ENCODE peak calls at places on chromosomes 2 and 18, in seven cellular contexts. V, R, O, M, Q, C and E are unnamed samples.

GRCh38 chr18:2223394-2223793 is 347.9 kb downstream of the METTL4 start:
- DNase-seq in R (no peak), V (no peak), C (no peak), M (no peak), Q (no peak), O (peak), E (no peak)

GRCh38 chr2:84919885-84920580 is 14.6 kb downstream of the TMSB10 start:
- DNase-seq in O (peak), Q (no peak), V (no peak), C (peak), R (peak), M (no peak), E (peak)

GRCh38 chr2:40197121-40197520 is 254.8 kb downstream of the SLC8A1 start:
- DNase-seq in O (no peak), V (no peak), C (no peak), M (no peak), R (no peak), Q (no peak), E (no peak)

GRCh38 chr18:67600181-67600631 is 83.7 kb upstream of the DSEL start:
- DNase-seq in M (no peak), O (peak), Q (no peak), C (no peak), R (no peak), V (no peak), E (no peak)

GRCh38 chr2:222806606-222807036 is 54.2 kb upstream of the ACSL3 start:
- DNase-seq in V (no peak), R (no peak), M (no peak), O (no peak), Q (no peak), C (no peak), E (no peak)

GRCh38 chr2:98180456-98180855 is 93.5 kb downstream of the VWA3B start:
- DNase-seq in Q (no peak), R (no peak), O (no peak), M (no peak), V (no peak), C (no peak), E (no peak)

GRCh38 chr2:178072383-178073301 is at the start of gene PDE11A:
- DNase-seq in V (peak), O (peak), M (peak), C (peak), Q (peak), R (no peak), E (peak)

GRCh38 chr2:111919794-111920608 is 21.6 kb downstream of the MERTK start:
- DNase-seq in Q (no peak), M (no peak), V (no peak), O (no peak), R (no peak), C (no peak), E (no peak)

GRCh38 chr2:207243601-207244000 is 77.9 kb upstream of the KLF7 start:
- DNase-seq in R (no peak), V (no peak), C (no peak), Q (no peak), M (no peak), O (no peak), E (no peak)

GRCh38 chr2:26942543-26943295 is 27.7 kb upstream of the MAPRE3 start:
- DNase-seq in M (peak), R (peak), V (peak), Q (peak), O (peak), C (no peak), E (no peak)

GRCh38 chr2:230980468-230980867 is 15.5 kb upstream of the SPATA3 start:
- DNase-seq in V (no peak), M (no peak), O (no peak), C (no peak), Q (no peak), R (no peak), E (no peak)

GRCh38 chr2:75565523-75566449 is 5.0 kb upstream of the EVA1A start:
- DNase-seq in M (no peak), Q (no peak), C (no peak), O (no peak), V (no peak), R (no peak), E (no peak)

GRCh38 chr18:2547477-2548087 is 23.7 kb downstream of the METTL4 start:
- DNase-seq in O (peak), R (peak), V (no peak), M (no peak), Q (no peak), C (no peak), E (no peak)

GRCh38 chr2:221612171-221612570 is 40.1 kb upstream of the EPHA4 start:
- DNase-seq in O (no peak), R (no peak), V (no peak), C (no peak), Q (no peak), M (no peak), E (no peak)

GRCh38 chr18:23053756-23054457 is 81.4 kb upstream of the CABLES1 start:
- DNase-seq in Q (no peak), C (no peak), V (peak), O (peak), M (peak), R (no peak), E (no peak)

GRCh38 chr18:12921178-12921577 is 26.6 kb upstream of the SEH1L start:
- DNase-seq in R (no peak), M (no peak), O (no peak), V (no peak), Q (no peak), C (no peak), E (no peak)

GRCh38 chr18:11859903-11860407 is 8.7 kb downstream of the CHMP1B start:
- DNase-seq in O (peak), Q (no peak), R (no peak), M (no peak), C (no peak), V (no peak), E (no peak)

GRCh38 chr18:22637787-22638186 is 220.1 kb upstream of the CTAGE1 start:
- DNase-seq in C (no peak), R (no peak), M (no peak), Q (no peak), O (peak), V (no peak), E (no peak)

GRCh38 chr2:106111882-106112571 is 82.1 kb downstream of the UXS1 start:
- DNase-seq in C (no peak), Q (no peak), O (no peak), V (no peak), R (no peak), M (no peak), E (peak)

GRCh38 chr2:5330961-5331360 is 361.2 kb upstream of the SOX11 start:
- DNase-seq in M (no peak), R (no peak), C (no peak), V (no peak), O (no peak), Q (no peak), E (no peak)

GRCh38 chr18:47184419-47185050 is 8.4 kb upstream of the IER3IP1 start:
- DNase-seq in V (no peak), C (no peak), O (peak), Q (no peak), R (peak), M (no peak), E (no peak)

GRCh38 chr2:126801473-126801872 is 97.2 kb upstream of the TEX51 start:
- DNase-seq in R (no peak), Q (no peak), O (no peak), M (no peak), V (no peak), C (no peak), E (no peak)

GRCh38 chr2:98463081-98463481 is 18.4 kb downstream of the INPP4A start:
- DNase-seq in V (no peak), Q (no peak), C (no peak), M (no peak), O (no peak), R (no peak), E (no peak)

GRCh38 chr18:71799016-71799673 is 745.0 kb downstream of the CBLN2 start:
- DNase-seq in C (no peak), V (no peak), O (no peak), R (no peak), Q (no peak), M (no peak), E (no peak)

GRCh38 chr2:233801357-233802131 is 23.4 kb downstream of the MROH2A start:
- DNase-seq in M (no peak), V (no peak), C (no peak), R (no peak), O (peak), Q (peak), E (no peak)

GRCh38 chr18:8705280-8705940 is at the start of gene MTCL1:
- DNase-seq in M (peak), O (peak), V (peak), R (peak), C (no peak), Q (no peak), E (no peak)

GRCh38 chr2:187429989-187430388 is 18.1 kb downstream of the CALCRL start:
- DNase-seq in M (no peak), C (no peak), Q (no peak), V (no peak), O (peak), R (no peak), E (no peak)

GRCh38 chr18:36828157-36828629 is 609 bp downstream of the TPGS2 start:
- DNase-seq in Q (no peak), O (peak), R (no peak), C (no peak), V (peak), M (no peak), E (no peak)

GRCh38 chr2:220503446-220503845 is 876.0 kb downstream of the SLC4A3 start:
- DNase-seq in M (no peak), V (no peak), Q (no peak), C (no peak), R (no peak), O (no peak), E (no peak)

GRCh38 chr2:233209117-233209977 is 42.1 kb upstream of the ATG16L1 start:
- DNase-seq in C (no peak), V (no peak), R (no peak), Q (no peak), O (peak), M (no peak), E (no peak)

GRCh38 chr2:230691005-230691647 is 21.5 kb upstream of the CAB39 start:
- DNase-seq in Q (no peak), M (no peak), R (no peak), O (peak), V (no peak), C (no peak), E (no peak)

GRCh38 chr2:231177156-231178007 is 21.0 kb upstream of the ARMC9 start:
- DNase-seq in C (no peak), M (no peak), Q (no peak), V (no peak), R (no peak), O (no peak), E (peak)

GRCh38 chr2:18740428-18740827 is 151.1 kb upstream of the NT5C1B start:
- DNase-seq in O (peak), M (no peak), V (no peak), R (no peak), Q (no peak), C (no peak), E (no peak)

GRCh38 chr2:241849616-241850543 is 8.8 kb downstream of the PDCD1 start:
- DNase-seq in O (no peak), V (peak), C (no peak), Q (no peak), R (no peak), M (no peak), E (no peak)

GRCh38 chr2:198135481-198135934 is 331.1 kb downstream of the PLCL1 start:
- DNase-seq in V (no peak), Q (no peak), M (no peak), C (no peak), R (no peak), O (no peak), E (no peak)

GRCh38 chr2:198136142-198136541 is 331.7 kb downstream of the PLCL1 start:
- DNase-seq in V (no peak), O (no peak), R (no peak), M (no peak), C (no peak), Q (no peak), E (no peak)

GRCh38 chr2:198134287-198134955 is 330.0 kb downstream of the PLCL1 start:
- DNase-seq in Q (no peak), M (no peak), R (no peak), O (no peak), C (no peak), V (no peak), E (no peak)

GRCh38 chr2:198141726-198142125 is 337.3 kb downstream of the PLCL1 start:
- DNase-seq in M (no peak), V (no peak), R (no peak), O (peak), C (no peak), Q (no peak), E (no peak)

GRCh38 chr2:198137733-198138132 is 333.3 kb downstream of the PLCL1 start:
- DNase-seq in C (no peak), R (no peak), Q (no peak), O (no peak), M (no peak), V (peak), E (no peak)
- TF ChIP-seq CTCF in C (no peak), R (no peak), Q (no peak), O (no peak), M (no peak), V (peak), E (no peak)

DNA sequence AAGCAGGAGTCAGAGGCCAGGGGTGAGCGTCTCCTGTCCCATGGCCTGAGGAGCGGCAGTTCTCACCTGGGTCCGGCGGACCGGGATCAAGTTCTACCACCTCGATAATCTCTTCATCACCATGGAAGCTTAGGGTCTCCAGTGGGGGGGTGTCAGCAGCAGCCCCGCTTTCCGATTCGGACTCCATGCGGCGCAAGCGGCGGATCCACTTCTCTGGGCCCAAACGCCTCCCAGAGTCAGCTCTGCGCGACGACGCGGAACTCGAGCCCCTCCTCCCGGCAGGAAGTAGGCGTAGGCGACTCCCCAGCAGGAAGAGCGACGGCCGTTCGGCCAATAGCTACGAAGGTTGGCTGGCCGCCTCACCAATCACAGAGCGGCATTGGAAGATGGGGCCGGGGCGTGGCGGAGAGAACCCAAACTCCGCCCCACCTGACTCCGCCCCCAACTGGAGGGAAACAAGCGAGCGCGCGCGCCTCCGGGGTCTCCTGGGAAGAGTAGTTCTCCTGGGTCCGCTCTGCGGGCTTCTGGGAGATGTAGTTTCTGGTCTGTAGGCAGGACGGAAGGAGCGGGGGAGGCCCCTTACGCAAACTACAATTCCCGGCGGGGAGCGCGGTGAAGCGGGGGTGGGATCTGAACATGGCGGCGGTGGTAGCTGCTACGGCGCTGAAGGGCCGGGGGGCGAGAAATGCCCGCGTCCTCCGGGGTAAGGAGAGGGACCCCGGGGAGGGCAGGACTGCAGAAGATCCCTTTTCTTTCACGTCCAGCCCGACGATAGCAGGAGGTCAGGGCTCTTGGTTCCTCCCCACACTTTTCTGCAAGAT is at the start of the genes AAMP and PNKD:
- DNase-seq in R (peak), C (peak), V (peak), M (peak), Q (peak), O (peak), E (peak)
- TF ChIP-seq CTCF in R (no peak), C (no peak), V (no peak), M (no peak), Q (no peak), O (no peak), E (peak)

GRCh38 chr2:108217211-108217610 is 22.6 kb upstream of the SULT1C3 start:
- DNase-seq in O (no peak), M (no peak), Q (no peak), C (no peak), R (no peak), V (no peak), E (no peak)

GRCh38 chr2:108219688-108220087 is 20.1 kb upstream of the SULT1C3 start:
- DNase-seq in Q (no peak), R (no peak), O (no peak), C (no peak), M (no peak), V (no peak), E (no peak)

GRCh38 chr2:108220191-108220590 is 19.6 kb upstream of the SULT1C3 start:
- DNase-seq in O (no peak), V (no peak), C (no peak), Q (no peak), M (no peak), R (no peak), E (no peak)

GRCh38 chr2:108212671-108213070 is 27.1 kb upstream of the SULT1C3 start:
- DNase-seq in Q (no peak), M (no peak), O (no peak), V (no peak), C (no peak), R (no peak), E (no peak)

GRCh38 chr2:108215794-108216211 is 24.0 kb upstream of the SULT1C3 start:
- DNase-seq in C (no peak), M (no peak), R (no peak), Q (no peak), O (peak), V (no peak), E (no peak)
- TF ChIP-seq CTCF in C (no peak), M (no peak), R (no peak), Q (no peak), O (peak), V (no peak), E (peak)

DNA sequence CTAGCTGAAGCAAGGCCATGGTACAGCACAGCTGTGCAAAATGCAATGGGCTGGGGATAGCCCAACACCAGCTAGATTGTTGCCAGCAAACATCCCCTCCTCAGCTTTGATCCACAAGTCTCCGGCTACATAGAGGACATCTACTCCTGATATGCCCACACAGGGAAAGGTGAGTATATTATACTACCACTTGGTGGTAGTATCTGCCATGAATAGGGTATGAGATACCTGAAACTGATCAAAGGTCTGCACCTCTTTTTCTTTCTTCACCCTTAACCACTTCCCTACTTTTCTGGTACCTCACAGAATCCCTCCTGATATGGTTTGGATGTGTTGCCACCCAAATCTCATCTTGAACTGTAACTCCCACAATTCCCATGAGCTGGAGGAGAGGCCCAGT is 279.8 kb downstream of the TXNL1 start:
- DNase-seq in O (no peak), M (no peak), V (no peak), C (no peak), R (no peak), Q (no peak), E (no peak)
- TF ChIP-seq CTCF in O (no peak), M (no peak), V (no peak), C (no peak), R (no peak), Q (no peak), E (no peak)

GRCh38 chr2:11785611-11785940 is 39.1 kb downstream of the LPIN1 start:
- DNase-seq in V (no peak), Q (no peak), O (no peak), C (no peak), M (no peak), R (no peak), E (no peak)

GRCh38 chr2:11784310-11784709 is 37.9 kb downstream of the LPIN1 start:
- DNase-seq in M (no peak), V (no peak), C (no peak), O (no peak), Q (no peak), R (no peak), E (no peak)

GRCh38 chr2:11786191-11786590 is 39.8 kb downstream of the LPIN1 start:
- DNase-seq in R (no peak), Q (no peak), V (no peak), O (no peak), C (no peak), M (no peak), E (no peak)

GRCh38 chr2:11786592-11786991 is 40.2 kb downstream of the LPIN1 start:
- DNase-seq in C (no peak), Q (no peak), V (no peak), R (no peak), O (no peak), M (no peak), E (no peak)

GRCh38 chr2:11784747-11785610 is 38.5 kb downstream of the LPIN1 start:
- DNase-seq in C (peak), R (peak), O (peak), V (peak), M (peak), Q (peak), E (no peak)
- TF ChIP-seq CTCF in C (peak), R (peak), O (peak), V (peak), M (peak), Q (peak), E (peak)

GRCh38 chr2:238154570-238154969 is 4.2 kb upstream of the ERFE start:
- DNase-seq in M (no peak), O (no peak), C (no peak), V (no peak), Q (no peak), R (no peak), E (no peak)

GRCh38 chr2:238155051-238155760 is 3.6 kb upstream of the ERFE start:
- DNase-seq in Q (no peak), M (no peak), C (no peak), R (no peak), O (peak), V (no peak), E (no peak)

GRCh38 chr2:238151205-238151604 is 7.6 kb upstream of the ERFE start:
- DNase-seq in R (no peak), O (no peak), Q (no peak), M (no peak), V (no peak), C (no peak), E (no peak)

GRCh38 chr2:238151628-238152235 is 7.0 kb upstream of the ERFE start:
- DNase-seq in M (no peak), O (no peak), R (no peak), Q (no peak), V (no peak), C (no peak), E (no peak)

GRCh38 chr2:238152811-238153688 is 5.7 kb upstream of the ERFE start:
- DNase-seq in C (no peak), M (no peak), Q (no peak), R (no peak), O (no peak), V (peak), E (no peak)
- TF ChIP-seq CTCF in C (no peak), M (peak), Q (no peak), R (no peak), O (peak), V (peak), E (peak)

GRCh38 chr2:198706683-198707082 is 751.1 kb downstream of the SATB2 start:
- DNase-seq in O (no peak), C (no peak), V (no peak), R (no peak), Q (no peak), M (no peak), E (no peak)
- TF ChIP-seq CTCF in O (no peak), C (no peak), V (no peak), R (no peak), Q (no peak), M (no peak), E (no peak)